ENCODE peak calls at places on chromosomes 2 and 18, in ten cellular contexts. K, S, G, Y, J, T, P, F, B and Q are unnamed samples.

GRCh38 chr18:67669993-67670671 is 153.6 kb upstream of the DSEL start:
- DNase-seq in P (no peak), K (no peak), F (no peak), T (no peak), S (no peak), G (no peak), Y (no peak), B (no peak), J (no peak), Q (no peak)

GRCh38 chr2:156380117-156380645 is 47.7 kb upstream of the NR4A2 start:
- DNase-seq in Y (no peak), P (no peak), F (peak), B (no peak), T (no peak), G (no peak), J (no peak), K (no peak), S (no peak), Q (no peak)

GRCh38 chr2:226690471-226691024 is 109.1 kb downstream of the IRS1 start:
- DNase-seq in T (no peak), S (no peak), J (no peak), Y (no peak), B (no peak), K (no peak), P (no peak), G (no peak), F (no peak), Q (no peak)

GRCh38 chr2:207516206-207516605 is 13.6 kb upstream of the CREB1 start:
- DNase-seq in G (no peak), K (no peak), Y (no peak), F (no peak), J (no peak), T (no peak), P (no peak), S (no peak), B (no peak), Q (no peak)

GRCh38 chr2:101223814-101224231 is 28.9 kb upstream of the CNOT11 start:
- DNase-seq in G (no peak), S (no peak), B (no peak), T (no peak), Y (peak), J (no peak), K (no peak), P (no peak), F (no peak), Q (no peak)

GRCh38 chr2:601387-601698 is 75.9 kb downstream of the TMEM18 start:
- DNase-seq in J (no peak), B (no peak), F (no peak), P (no peak), Y (no peak), S (no peak), K (no peak), T (no peak), G (no peak), Q (no peak)

GRCh38 chr2:43019536-43020183 is 206.7 kb downstream of the ZFP36L2 start:
- DNase-seq in K (no peak), F (no peak), B (no peak), G (no peak), J (peak), P (peak), T (no peak), Y (peak), S (no peak), Q (peak)

GRCh38 chr2:231197741-231198290 is 615 bp upstream of the ARMC9 start:
- DNase-seq in G (no peak), S (no peak), B (no peak), P (peak), T (no peak), F (no peak), J (peak), K (no peak), Y (no peak), Q (no peak)

GRCh38 chr18:36419188-36419912 is 121.8 kb downstream of the FHOD3 start:
- DNase-seq in J (no peak), Y (no peak), F (no peak), S (no peak), B (no peak), P (no peak), G (no peak), T (no peak), K (no peak), Q (no peak)

GRCh38 chr2:205892141-205893064 is 193.6 kb downstream of the INO80D start:
- DNase-seq in Y (peak), S (peak), P (no peak), F (no peak), B (no peak), G (no peak), J (peak), T (peak), K (peak), Q (no peak)

GRCh38 chr2:131033786-131034121 is 59.5 kb downstream of the FAM168B start:
- DNase-seq in S (peak), J (peak), K (no peak), T (no peak), G (no peak), F (no peak), Y (no peak), B (no peak), P (no peak), Q (no peak)

GRCh38 chr2:40430741-40431599 is 20.9 kb downstream of the SLC8A1 start:
- DNase-seq in S (no peak), T (no peak), Y (no peak), G (no peak), F (no peak), K (no peak), J (no peak), P (no peak), B (no peak), Q (no peak)

GRCh38 chr18:35143615-35144596 is 96.9 kb upstream of the ZNF397 start:
- DNase-seq in K (no peak), F (peak), J (peak), Y (peak), G (peak), P (no peak), S (peak), T (peak), B (no peak), Q (no peak)

GRCh38 chr2:239772721-239773120 is 252.4 kb downstream of the NDUFA10 start:
- DNase-seq in B (no peak), F (no peak), P (no peak), S (peak), J (peak), K (no peak), G (no peak), Y (no peak), T (no peak), Q (peak)

GRCh38 chr2:49262815-49263560 is 108.7 kb upstream of the FSHR start:
- DNase-seq in K (no peak), P (no peak), T (no peak), F (no peak), J (no peak), G (no peak), Y (no peak), B (no peak), S (no peak), Q (no peak)

GRCh38 chr2:161428240-161428587 is 12.1 kb downstream of the TBR1 start:
- DNase-seq in K (no peak), J (no peak), Y (no peak), T (no peak), B (no peak), P (no peak), F (no peak), G (no peak), S (no peak), Q (no peak)

GRCh38 chr18:79458131-79458838 is 62.6 kb downstream of the NFATC1 start:
- DNase-seq in J (peak), B (peak), Y (peak), P (peak), K (no peak), F (no peak), T (no peak), S (peak), G (peak), Q (no peak)

GRCh38 chr2:189379731-189380261 is 61.5 kb upstream of the WDR75 start:
- DNase-seq in G (no peak), T (no peak), P (no peak), S (no peak), J (no peak), Y (no peak), B (no peak), K (no peak), F (no peak), Q (no peak)
- H3K27ac ChIP-seq in G (no peak), T (no peak), P (no peak), S (no peak), J (peak), Y (no peak), B (no peak), K (no peak), F (no peak), Q (no peak)

GRCh38 chr2:217797170-217797569 is 205.6 kb downstream of the TNS1 start:
- DNase-seq in P (peak), S (peak), G (no peak), Y (no peak), J (peak), B (no peak), F (no peak), T (no peak), K (no peak), Q (peak)
- TF ChIP-seq POLR2AphosphoS5 in P (no peak), S (peak), G (no peak), Y (no peak), J (peak), B (no peak), F (no peak), T (no peak), K (no peak), Q (peak)

GRCh38 chr18:45678850-45679249 is 45.1 kb upstream of the SLC14A1 start:
- DNase-seq in P (no peak), K (no peak), B (no peak), S (no peak), G (no peak), T (no peak), Y (no peak), F (no peak), J (no peak), Q (no peak)
- TF ChIP-seq POLR2A in P (no peak), K (no peak), B (no peak), S (no peak), G (no peak), T (no peak), Y (no peak), F (no peak), J (no peak), Q (no peak)

GRCh38 chr2:238290715-238291549 is 2.5 kb upstream of the PER2 start:
- DNase-seq in F (no peak), J (peak), B (no peak), T (no peak), G (no peak), S (peak), Y (peak), K (no peak), P (peak), Q (peak)
- H3K27ac ChIP-seq in F (no peak), J (no peak), B (peak), T (peak), G (no peak), S (peak), Y (peak), K (peak), P (peak), Q (no peak)